ENCODE peak calls at places on chromosomes 5 and 9, in four cellular contexts. L is cardiac fibroblast, K is fibroblast of lung, P is WERI-Rb-1. F is an unnamed sample.

GRCh38 chr5:99621772-99622681 is 693.2 kb upstream of the CHD1 start:
- DNase-seq in L (no peak), K (no peak), P (no peak), F (no peak)

GRCh38 chr9:121900163-121900562 is 192.9 kb downstream of the TTLL11 start:
- DNase-seq in L (no peak), K (no peak), P (no peak), F (no peak)

GRCh38 chr5:125409496-125410351 is 663.3 kb upstream of the ZNF608 start:
- DNase-seq in L (peak), K (peak), P (peak), F (peak)

GRCh38 chr9:133634024-133634691 is 2.0 kb upstream of the DBH start:
- DNase-seq in L (no peak), K (no peak), P (no peak), F (no peak)

GRCh38 chr9:79341561-79341960 is 230.2 kb upstream of the TLE4 start:
- DNase-seq in L (no peak), K (no peak), P (no peak), F (no peak)

GRCh38 chr9:106798021-106798799 is 64.8 kb upstream of the ZNF462 start:
- DNase-seq in L (no peak), K (no peak), P (no peak), F (no peak)

GRCh38 chr5:157596449-157596848 is 20.9 kb upstream of the ADAM19 start:
- DNase-seq in L (no peak), K (peak), P (no peak), F (no peak)

GRCh38 chr9:135609366-135609955 is 29.9 kb downstream of the GLT6D1 start:
- DNase-seq in L (no peak), K (no peak), P (no peak), F (no peak)

GRCh38 chr5:157370967-157371366 is 89.0 kb upstream of the NIPAL4 start:
- DNase-seq in L (no peak), K (peak), P (no peak), F (peak)

GRCh38 chr5:4058899-4059298 is 463.3 kb downstream of the IRX1 start:
- DNase-seq in L (peak), K (peak), P (no peak), F (no peak)

GRCh38 chr9:6197330-6197729 is 18.3 kb upstream of the IL33 start:
- DNase-seq in L (peak), K (no peak), P (no peak), F (no peak)
- TF ChIP-seq CTCF in L (peak), K (peak), P (peak), F (peak)

GRCh38 chr5:168187599-168187998 is 103.8 kb upstream of the WWC1 start:
- DNase-seq in L (no peak), K (no peak), P (no peak), F (no peak)
- H3K4me3 ChIP-seq in L (no peak), K (no peak), P (no peak), F (no peak)

DNA sequence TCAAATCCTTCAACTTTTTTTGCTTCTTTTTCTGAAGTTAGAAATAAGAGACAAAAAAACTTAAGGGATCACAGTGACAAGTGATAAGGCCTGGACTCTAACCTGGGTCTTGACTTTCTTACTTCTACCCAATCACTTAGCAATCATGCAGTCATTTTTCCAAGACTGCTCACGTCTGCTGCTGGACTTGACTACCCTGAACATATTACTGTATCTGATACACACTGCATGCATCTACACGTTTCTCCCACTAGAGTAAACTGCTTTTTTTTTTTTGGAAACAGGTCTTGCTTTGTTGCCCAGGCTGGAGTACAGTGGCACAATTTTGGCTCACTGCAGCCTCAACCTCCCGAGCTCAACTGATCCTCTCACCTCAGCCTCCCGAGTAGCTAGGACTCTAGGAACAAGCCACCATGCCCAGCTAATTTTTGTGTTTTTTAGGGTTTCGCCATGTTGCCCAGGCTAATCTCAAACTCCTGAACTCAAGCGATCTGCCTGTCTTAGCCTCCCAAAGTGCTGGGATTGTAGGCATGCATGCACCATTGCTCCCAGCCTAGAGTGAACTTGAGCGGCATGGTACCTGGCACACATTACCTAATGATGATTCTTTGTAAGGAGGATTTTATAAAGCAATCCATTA is 7.4 kb downstream of the PLIN2 start:
- DNase-seq in L (no peak), K (no peak), P (no peak), F (no peak)
- TF ChIP-seq CTCF in L (no peak), K (no peak), P (no peak), F (no peak)

GRCh38 chr5:149410071-149410470 is 31.0 kb upstream of the IL17B start:
- DNase-seq in L (no peak), K (no peak), P (no peak), F (peak)
- H3K4me3 ChIP-seq in L (peak), K (peak), P (no peak), F (peak)

GRCh38 chr9:89356782-89357181 is 38.5 kb downstream of the SECISBP2 start:
- DNase-seq in L (no peak), K (no peak), P (no peak), F (no peak)

GRCh38 chr9:89359636-89360315 is 41.5 kb downstream of the SECISBP2 start:
- DNase-seq in L (no peak), K (peak), P (no peak), F (no peak)

GRCh38 chr9:89359018-89359417 is 40.7 kb downstream of the SECISBP2 start:
- DNase-seq in L (no peak), K (peak), P (peak), F (no peak)

GRCh38 chr9:89358376-89358775 is 40.1 kb downstream of the SECISBP2 start:
- DNase-seq in L (no peak), K (no peak), P (no peak), F (no peak)

GRCh38 chr9:89357331-89358197 is 39.3 kb downstream of the SECISBP2 start:
- DNase-seq in L (no peak), K (no peak), P (no peak), F (no peak)
- TF ChIP-seq CTCF in L (no peak), K (no peak), P (no peak), F (no peak)

GRCh38 chr9:15426019-15426418 is 3.3 kb downstream of the SNAPC3 start:
- DNase-seq in L (no peak), K (no peak), P (no peak), F (no peak)
- H3K4me3 ChIP-seq in L (no peak), K (no peak), P (no peak), F (no peak)

DNA sequence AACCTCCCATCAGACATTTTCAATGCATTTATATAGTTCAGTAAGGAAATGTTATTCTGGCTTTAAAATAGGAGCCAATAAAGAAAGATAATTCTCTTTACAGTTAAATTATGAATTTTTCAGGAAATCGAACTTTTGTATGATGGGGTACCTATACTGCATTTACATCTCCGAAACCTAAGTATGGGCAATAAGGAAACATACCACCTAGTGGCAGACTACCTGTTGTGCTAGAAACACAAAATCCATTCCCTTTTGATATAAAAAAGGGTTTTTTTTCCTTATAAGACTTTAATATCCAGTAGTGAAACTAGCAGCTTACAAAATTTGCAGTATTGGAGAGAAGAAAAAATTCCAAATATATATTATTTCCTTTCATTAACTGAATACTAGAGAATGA is 21.3 kb upstream of the VLDLR start:
- DNase-seq in L (no peak), K (no peak), P (no peak), F (no peak)
- TF ChIP-seq CTCF in L (no peak), K (no peak), P (peak), F (no peak)

DNA sequence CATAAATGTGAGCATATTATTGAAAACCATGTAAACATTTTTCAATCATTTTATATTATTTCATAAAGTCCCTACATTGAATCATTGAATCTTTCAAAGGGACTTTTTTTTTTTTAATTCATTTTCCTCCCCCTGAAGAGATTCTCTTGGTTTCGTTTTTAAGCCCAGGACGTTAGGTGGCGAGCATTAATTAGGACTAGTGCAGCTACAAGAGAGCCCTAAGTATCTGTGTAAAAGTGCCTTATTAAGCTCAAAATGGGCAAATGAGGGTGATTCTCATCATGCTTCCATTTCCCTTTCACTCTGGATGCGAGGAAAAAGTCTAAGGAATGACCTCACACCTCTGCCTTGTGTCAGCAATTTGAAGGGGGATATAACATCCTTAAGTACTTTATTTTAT is 517.9 kb upstream of the ITGA1 start:
- DNase-seq in L (no peak), K (no peak), P (no peak), F (no peak)
- H3K4me3 ChIP-seq in L (no peak), K (peak), P (no peak), F (no peak)

DNA sequence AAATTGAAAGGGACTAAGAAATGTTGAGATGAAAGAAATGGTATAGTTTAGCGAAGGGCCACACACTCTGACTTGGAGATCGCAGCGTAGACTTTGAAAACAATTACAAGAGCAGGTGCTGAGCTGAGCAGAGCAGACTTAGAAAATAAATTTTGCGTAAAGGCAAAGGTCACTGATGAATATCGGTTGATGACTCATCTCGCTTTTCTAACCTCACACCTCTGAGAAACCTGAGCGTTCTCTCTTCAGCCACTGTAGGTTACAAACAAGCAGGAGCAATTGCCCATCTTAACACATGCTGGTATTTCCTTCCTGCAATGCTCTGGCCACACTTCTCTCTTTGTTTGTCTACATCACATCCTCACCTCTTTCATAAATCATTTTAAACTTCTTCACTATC is 190.6 kb upstream of the C9orf72 start:
- DNase-seq in L (no peak), K (no peak), P (no peak), F (no peak)
- TF ChIP-seq CTCF in L (no peak), K (no peak), P (no peak), F (no peak)